ENCODE peak calls at places on chromosome 19, in four cellular contexts. One of them, this sample, is unnamed. For H3K9me3, the result is how much of the 10 kb centered on the place peaks cover.

GRCh38 chr19:29704562-29705558 is 10.2 kb downstream of the C19orf12 start:
- DNase-seq in ascending aorta: no peak
- DNase-seq in Peyer's patch: no peak
- DNase-seq in transverse colon: no peak
- DNase-seq in this sample: no peak

GRCh38 chr19:33503791-33504444 is 17.7 kb downstream of the PEPD start:
- DNase-seq in ascending aorta: no peak
- DNase-seq in Peyer's patch: no peak
- DNase-seq in transverse colon: no peak
- DNase-seq in this sample: no peak

GRCh38 chr19:12611361-12611699 is 610 bp downstream of the ZNF791 start:
- DNase-seq in ascending aorta: peak
- DNase-seq in Peyer's patch: peak
- DNase-seq in transverse colon: peak
- DNase-seq in this sample: no peak

GRCh38 chr19:41264581-41265375 is 606 bp downstream of the HNRNPUL1 start:
- DNase-seq in ascending aorta: no peak
- DNase-seq in Peyer's patch: peak
- DNase-seq in transverse colon: peak
- DNase-seq in this sample: peak

GRCh38 chr19:38663957-38664502 is 16.6 kb downstream of the ACTN4 start:
- DNase-seq in ascending aorta: no peak
- DNase-seq in Peyer's patch: no peak
- DNase-seq in transverse colon: no peak
- DNase-seq in this sample: no peak

GRCh38 chr19:11921852-11922495 is 2.9 kb upstream of the ZNF700 start:
- DNase-seq in ascending aorta: no peak
- DNase-seq in Peyer's patch: no peak
- DNase-seq in transverse colon: no peak
- DNase-seq in this sample: no peak

GRCh38 chr19:14385492-14385891 is 4.2 kb downstream of the ADGRE5 start:
- DNase-seq in ascending aorta: no peak
- DNase-seq in Peyer's patch: no peak
- DNase-seq in transverse colon: no peak
- DNase-seq in this sample: no peak

GRCh38 chr19:20243629-20244028 is 76.6 kb downstream of the ZNF486 start:
- DNase-seq in ascending aorta: no peak
- DNase-seq in Peyer's patch: no peak
- DNase-seq in transverse colon: no peak
- DNase-seq in this sample: no peak

GRCh38 chr19:4115818-4116385 is 8.0 kb downstream of the MAP2K2 start:
- DNase-seq in ascending aorta: no peak
- DNase-seq in Peyer's patch: no peak
- DNase-seq in transverse colon: no peak
- DNase-seq in this sample: no peak

GRCh38 chr19:23440207-23440606 is 44.9 kb upstream of the ZNF91 start:
- DNase-seq in ascending aorta: no peak
- DNase-seq in Peyer's patch: no peak
- DNase-seq in transverse colon: no peak
- DNase-seq in this sample: no peak
- TF ChIP-seq CTCF in ascending aorta: no peak
- TF ChIP-seq CTCF in Peyer's patch: no peak
- TF ChIP-seq CTCF in transverse colon: no peak
- TF ChIP-seq CTCF in this sample: no peak

GRCh38 chr19:50047686-50048085 is 21.9 kb downstream of the ZNF473 start:
- DNase-seq in ascending aorta: no peak
- DNase-seq in Peyer's patch: no peak
- DNase-seq in transverse colon: no peak
- DNase-seq in this sample: no peak

GRCh38 chr19:50050406-50051223 is 24.8 kb downstream of the ZNF473 start:
- DNase-seq in ascending aorta: peak
- DNase-seq in Peyer's patch: peak
- DNase-seq in transverse colon: peak
- DNase-seq in this sample: peak

GRCh38 chr19:50043967-50044366 is 18.2 kb downstream of the ZNF473 start:
- DNase-seq in ascending aorta: no peak
- DNase-seq in Peyer's patch: no peak
- DNase-seq in transverse colon: no peak
- DNase-seq in this sample: no peak

GRCh38 chr19:50044922-50045321 is 19.1 kb downstream of the ZNF473 start:
- DNase-seq in ascending aorta: no peak
- DNase-seq in Peyer's patch: no peak
- DNase-seq in transverse colon: no peak
- DNase-seq in this sample: no peak

GRCh38 chr19:50046649-50047503 is 21.1 kb downstream of the ZNF473 start:
- DNase-seq in ascending aorta: no peak
- DNase-seq in Peyer's patch: peak
- DNase-seq in transverse colon: peak
- DNase-seq in this sample: peak
- H3K9me3 ChIP-seq in ascending aorta: half or more
- H3K9me3 ChIP-seq in Peyer's patch: under half
- H3K9me3 ChIP-seq in transverse colon: under half
- H3K9me3 ChIP-seq in this sample: under half

GRCh38 chr19:19067276-19068072 is 3.7 kb downstream of the SLC25A42 start:
- DNase-seq in ascending aorta: no peak
- DNase-seq in Peyer's patch: no peak
- DNase-seq in transverse colon: no peak
- DNase-seq in this sample: no peak
- TF ChIP-seq CTCF in ascending aorta: no peak
- TF ChIP-seq CTCF in Peyer's patch: no peak
- TF ChIP-seq CTCF in transverse colon: no peak
- TF ChIP-seq CTCF in this sample: no peak

GRCh38 chr19:58117841-58118575 is 20.0 kb upstream of the ZSCAN18 start:
- DNase-seq in ascending aorta: no peak
- DNase-seq in Peyer's patch: no peak
- DNase-seq in transverse colon: no peak
- DNase-seq in this sample: no peak

GRCh38 chr19:58123354-58123753 is 25.3 kb upstream of the ZSCAN18 start:
- DNase-seq in ascending aorta: no peak
- DNase-seq in Peyer's patch: no peak
- DNase-seq in transverse colon: no peak
- DNase-seq in this sample: no peak

GRCh38 chr19:58118979-58119733 is 21.1 kb upstream of the ZSCAN18 start:
- DNase-seq in ascending aorta: no peak
- DNase-seq in Peyer's patch: no peak
- DNase-seq in transverse colon: no peak
- DNase-seq in this sample: no peak
- H3K9me3 ChIP-seq in ascending aorta: half or more
- H3K9me3 ChIP-seq in Peyer's patch: under half
- H3K9me3 ChIP-seq in transverse colon: half or more
- H3K9me3 ChIP-seq in this sample: half or more

DNA sequence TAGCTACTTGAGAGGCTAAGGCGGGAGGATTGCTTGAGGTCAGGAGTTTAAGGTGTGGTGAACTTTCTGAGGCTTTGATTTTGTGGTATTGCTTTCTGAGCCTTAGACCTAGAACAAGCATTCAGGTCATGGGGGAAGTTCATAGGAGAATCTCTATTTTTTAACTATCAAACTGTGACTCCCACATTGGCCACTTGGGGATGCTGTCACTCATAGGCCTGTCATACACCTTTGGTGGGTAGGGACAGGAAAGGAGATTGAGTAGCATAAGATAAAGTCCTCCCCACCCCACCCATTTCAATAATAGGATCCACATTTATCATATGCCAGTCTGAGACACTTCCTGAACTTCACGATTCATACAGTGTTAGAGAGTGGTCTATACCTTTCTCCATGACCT is 41.9 kb upstream of the PSG2 start:
- DNase-seq in ascending aorta: no peak
- DNase-seq in Peyer's patch: no peak
- DNase-seq in transverse colon: no peak
- DNase-seq in this sample: no peak
- TF ChIP-seq CTCF in ascending aorta: no peak
- TF ChIP-seq CTCF in Peyer's patch: no peak
- TF ChIP-seq CTCF in transverse colon: no peak
- TF ChIP-seq CTCF in this sample: no peak

GRCh38 chr19:36987091-36987490 is 71.0 kb downstream of the ZNF568 start:
- DNase-seq in ascending aorta: no peak
- DNase-seq in Peyer's patch: no peak
- DNase-seq in transverse colon: no peak
- DNase-seq in this sample: no peak

GRCh38 chr19:36986131-36986530 is 70.0 kb downstream of the ZNF568 start:
- DNase-seq in ascending aorta: no peak
- DNase-seq in Peyer's patch: no peak
- DNase-seq in transverse colon: no peak
- DNase-seq in this sample: no peak

DNA sequence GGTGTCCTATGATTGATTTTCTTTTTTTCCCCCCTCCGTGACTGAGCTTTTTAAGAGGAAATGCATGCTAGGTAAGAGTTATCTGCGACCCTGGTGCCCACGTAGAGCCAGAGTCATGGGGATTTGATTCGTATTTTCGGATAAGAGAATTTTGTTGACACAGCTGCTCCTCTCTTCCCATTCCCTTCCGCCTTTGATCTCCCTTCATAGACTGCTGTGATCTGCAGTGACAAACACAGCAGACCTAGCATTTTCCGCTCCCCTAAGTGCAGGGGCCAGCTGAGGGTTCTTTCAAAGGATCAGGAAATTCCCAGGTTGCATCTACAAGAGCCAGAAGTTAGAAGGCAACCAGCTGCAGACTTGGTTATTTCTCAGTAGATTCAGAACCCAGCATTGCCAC is 70.5 kb downstream of the ZNF568 start:
- DNase-seq in ascending aorta: no peak
- DNase-seq in Peyer's patch: no peak
- DNase-seq in transverse colon: no peak
- DNase-seq in this sample: no peak
- H3K9me3 ChIP-seq in ascending aorta: half or more
- H3K9me3 ChIP-seq in Peyer's patch: under half
- H3K9me3 ChIP-seq in transverse colon: under half
- H3K9me3 ChIP-seq in this sample: under half

GRCh38 chr19:5339950-5340636 is 519 bp downstream of the PTPRS start:
- DNase-seq in ascending aorta: no peak
- DNase-seq in Peyer's patch: no peak
- DNase-seq in transverse colon: no peak
- DNase-seq in this sample: no peak
- TF ChIP-seq CTCF in ascending aorta: no peak
- TF ChIP-seq CTCF in Peyer's patch: no peak
- TF ChIP-seq CTCF in transverse colon: no peak
- TF ChIP-seq CTCF in this sample: no peak

This sample was measured in CD4-positive, alpha-beta T cell.